ENCODE peak calls at places on chromosomes 13 and 19, in ten cellular contexts. H, V, M, K, D, R, U, Q, F and G are unnamed samples. For H3K27me3, the result is how much of the 10 kb centered on the place peaks cover.

GRCh38 chr13:80307401-80307987 is 33.4 kb downstream of the SPRY2 start:
- DNase-seq in U (no peak), R (no peak), M (no peak), Q (no peak), V (no peak), F (no peak), K (no peak), H (no peak), D (no peak), G (no peak)

GRCh38 chr13:92433386-92433785 is 793.2 kb upstream of the GPC6 start:
- DNase-seq in M (no peak), K (no peak), H (no peak), V (no peak), U (no peak), F (no peak), R (no peak), Q (no peak), D (no peak), G (no peak)

GRCh38 chr13:113493315-113493951 is 2.9 kb upstream of the DCUN1D2 start:
- DNase-seq in Q (no peak), F (peak), M (peak), U (no peak), R (no peak), K (no peak), V (no peak), D (no peak), H (no peak), G (no peak)

GRCh38 chr13:76440568-76440967 is 445.6 kb downstream of the KCTD12 start:
- DNase-seq in K (no peak), Q (no peak), M (no peak), F (no peak), D (no peak), R (no peak), H (no peak), V (no peak), U (no peak), G (peak)

GRCh38 chr19:49231804-49232203 is 74.2 kb downstream of the TRPM4 start:
- DNase-seq in H (no peak), U (no peak), D (no peak), R (no peak), Q (no peak), M (no peak), V (no peak), K (no peak), F (no peak), G (no peak)

GRCh38 chr13:44768775-44769578 is 192.8 kb upstream of the TSC22D1 start:
- DNase-seq in Q (no peak), D (no peak), F (peak), K (no peak), U (no peak), M (no peak), H (no peak), R (no peak), V (no peak), G (peak)

GRCh38 chr19:5207806-5208205 is 132.8 kb downstream of the PTPRS start:
- DNase-seq in K (no peak), H (no peak), M (no peak), D (no peak), R (no peak), U (no peak), Q (no peak), F (no peak), V (no peak), G (no peak)

GRCh38 chr13:93435651-93436050 is 209.0 kb downstream of the GPC6 start:
- DNase-seq in K (no peak), U (no peak), Q (no peak), V (no peak), R (no peak), H (no peak), M (no peak), D (no peak), F (no peak), G (no peak)

GRCh38 chr19:28283592-28283991 is 929.4 kb downstream of the UQCRFS1 start:
- DNase-seq in V (no peak), R (no peak), H (no peak), M (no peak), Q (no peak), K (no peak), D (no peak), U (no peak), F (no peak), G (no peak)

GRCh38 chr19:14495678-14496028 is 274 bp downstream of the GIPC1 start:
- DNase-seq in H (no peak), U (no peak), Q (no peak), M (no peak), F (no peak), K (no peak), R (no peak), V (no peak), D (no peak), G (no peak)

GRCh38 chr19:1296575-1297271 is 11.1 kb downstream of the EFNA2 start:
- DNase-seq in U (no peak), V (no peak), H (peak), R (no peak), F (no peak), D (no peak), Q (no peak), M (no peak), K (no peak), G (no peak)

GRCh38 chr19:39200066-39200817 is 3.5 kb downstream of the NCCRP1 start:
- DNase-seq in M (no peak), H (peak), Q (no peak), U (no peak), R (no peak), V (no peak), F (no peak), K (no peak), D (no peak), G (no peak)

GRCh38 chr19:5889288-5889971 is 14.2 kb downstream of the NDUFA11 start:
- DNase-seq in V (no peak), F (no peak), H (no peak), Q (no peak), R (no peak), K (no peak), D (no peak), U (no peak), M (peak), G (no peak)

GRCh38 chr13:35485451-35485850 is 9.0 kb upstream of the MAB21L1 start:
- DNase-seq in Q (no peak), M (no peak), U (no peak), F (no peak), R (no peak), V (no peak), K (no peak), D (no peak), H (no peak), G (no peak)

GRCh38 chr19:1189419-1189818 is 15.4 kb upstream of the SBNO2 start:
- DNase-seq in F (peak), K (no peak), M (no peak), Q (no peak), H (no peak), R (no peak), U (peak), V (no peak), D (no peak), G (no peak)

GRCh38 chr13:94667190-94667589 is 45.2 kb downstream of the SOX21 start:
- DNase-seq in K (no peak), M (no peak), R (no peak), H (no peak), D (no peak), F (no peak), U (no peak), V (no peak), Q (no peak), G (no peak)

GRCh38 chr13:32527151-32527550 is 11.4 kb downstream of the N4BP2L2 start:
- DNase-seq in F (no peak), D (no peak), V (no peak), Q (no peak), U (no peak), M (no peak), H (no peak), R (no peak), K (no peak), G (no peak)

GRCh38 chr13:112885782-112886268 is 83.2 kb upstream of the MCF2L start:
- DNase-seq in D (peak), Q (peak), F (peak), M (peak), U (peak), H (peak), K (peak), R (peak), V (peak), G (no peak)

GRCh38 chr13:40328091-40328490 is 338.4 kb downstream of the FOXO1 start:
- DNase-seq in D (no peak), U (no peak), R (no peak), K (no peak), M (no peak), H (no peak), Q (no peak), F (no peak), V (no peak), G (no peak)

GRCh38 chr13:51729853-51730553 is 74.0 kb downstream of the DHRS12 start:
- DNase-seq in K (peak), H (no peak), Q (no peak), V (no peak), D (no peak), U (peak), R (no peak), M (peak), F (peak), G (no peak)

GRCh38 chr19:48553676-48554384 is 1.9 kb downstream of the SULT2B1 start:
- DNase-seq in K (peak), U (peak), H (no peak), D (no peak), Q (no peak), F (peak), M (no peak), V (no peak), R (no peak), G (no peak)

GRCh38 chr13:94640676-94641075 is 39.0 kb downstream of the GPR180 start:
- DNase-seq in K (no peak), F (peak), D (no peak), V (no peak), R (no peak), Q (no peak), M (no peak), U (no peak), H (no peak), G (no peak)

GRCh38 chr19:45515807-45516401 is 8.6 kb downstream of the VASP start:
- DNase-seq in M (no peak), V (peak), R (no peak), D (peak), U (no peak), Q (no peak), F (no peak), K (no peak), H (no peak), G (no peak)

GRCh38 chr19:17328517-17329060 is 6.1 kb downstream of the ANO8 start:
- DNase-seq in R (no peak), K (no peak), D (no peak), V (no peak), U (no peak), Q (no peak), F (no peak), H (peak), M (no peak), G (no peak)

GRCh38 chr19:39599116-39599515 is 3.2 kb upstream of the LGALS13 start:
- DNase-seq in U (peak), D (no peak), Q (no peak), K (no peak), V (no peak), H (no peak), F (peak), M (no peak), R (no peak), G (no peak)

GRCh38 chr19:6465663-6466062 is 1.6 kb downstream of the CRB3 start:
- DNase-seq in F (no peak), U (no peak), H (peak), K (no peak), R (no peak), D (no peak), Q (no peak), V (no peak), M (no peak), G (no peak)

GRCh38 chr19:4064551-4065260 is 2.0 kb downstream of the ZBTB7A start:
- DNase-seq in U (peak), D (peak), F (peak), H (peak), R (peak), M (no peak), Q (peak), K (peak), V (peak), G (no peak)

GRCh38 chr19:45729774-45730388 is 815 bp downstream of the FBXO46 start:
- DNase-seq in V (no peak), K (no peak), D (no peak), U (no peak), Q (no peak), H (no peak), M (no peak), F (no peak), R (no peak), G (no peak)

GRCh38 chr19:36963262-36963661 is 47.1 kb downstream of the ZNF568 start:
- DNase-seq in R (no peak), K (no peak), M (no peak), U (no peak), H (no peak), Q (no peak), V (no peak), D (no peak), F (no peak), G (no peak)

GRCh38 chr13:33927315-33927714 is 109.4 kb downstream of the RFC3 start:
- DNase-seq in H (no peak), U (peak), R (no peak), V (no peak), F (peak), D (no peak), K (no peak), M (no peak), Q (no peak), G (no peak)

GRCh38 chr19:12293771-12294307 is 844 bp downstream of the ZNF44 start:
- DNase-seq in V (peak), H (peak), F (peak), D (peak), R (peak), Q (peak), M (no peak), U (peak), K (peak), G (peak)

GRCh38 chr19:46841458-46842083 is 9.1 kb downstream of the AP2S1 start:
- DNase-seq in Q (peak), H (no peak), K (peak), U (no peak), F (peak), V (no peak), M (no peak), D (no peak), R (no peak), G (no peak)

GRCh38 chr13:31046711-31047279 is 114.3 kb downstream of the TEX26 start:
- DNase-seq in Q (no peak), U (peak), M (no peak), F (peak), H (peak), K (no peak), R (no peak), V (no peak), D (no peak), G (no peak)

GRCh38 chr19:18440421-18440877 is 2.5 kb upstream of the ISYNA1 start:
- DNase-seq in Q (no peak), K (no peak), M (no peak), U (no peak), H (peak), V (no peak), F (no peak), D (no peak), R (no peak), G (no peak)

GRCh38 chr19:4962085-4962619 is 6.8 kb upstream of the KDM4B start:
- DNase-seq in M (no peak), K (no peak), D (no peak), F (no peak), R (no peak), V (no peak), H (no peak), U (no peak), Q (no peak), G (no peak)

GRCh38 chr13:96650301-96650886 is 343.9 kb downstream of the OXGR1 start:
- DNase-seq in Q (no peak), K (no peak), D (no peak), R (no peak), H (no peak), V (no peak), M (no peak), F (peak), U (no peak), G (no peak)
- H3K27me3 ChIP-seq in Q (under half), K (under half), D (under half), R (under half), H (under half), V (under half), M (under half), F (under half), U (under half), G (under half)

DNA sequence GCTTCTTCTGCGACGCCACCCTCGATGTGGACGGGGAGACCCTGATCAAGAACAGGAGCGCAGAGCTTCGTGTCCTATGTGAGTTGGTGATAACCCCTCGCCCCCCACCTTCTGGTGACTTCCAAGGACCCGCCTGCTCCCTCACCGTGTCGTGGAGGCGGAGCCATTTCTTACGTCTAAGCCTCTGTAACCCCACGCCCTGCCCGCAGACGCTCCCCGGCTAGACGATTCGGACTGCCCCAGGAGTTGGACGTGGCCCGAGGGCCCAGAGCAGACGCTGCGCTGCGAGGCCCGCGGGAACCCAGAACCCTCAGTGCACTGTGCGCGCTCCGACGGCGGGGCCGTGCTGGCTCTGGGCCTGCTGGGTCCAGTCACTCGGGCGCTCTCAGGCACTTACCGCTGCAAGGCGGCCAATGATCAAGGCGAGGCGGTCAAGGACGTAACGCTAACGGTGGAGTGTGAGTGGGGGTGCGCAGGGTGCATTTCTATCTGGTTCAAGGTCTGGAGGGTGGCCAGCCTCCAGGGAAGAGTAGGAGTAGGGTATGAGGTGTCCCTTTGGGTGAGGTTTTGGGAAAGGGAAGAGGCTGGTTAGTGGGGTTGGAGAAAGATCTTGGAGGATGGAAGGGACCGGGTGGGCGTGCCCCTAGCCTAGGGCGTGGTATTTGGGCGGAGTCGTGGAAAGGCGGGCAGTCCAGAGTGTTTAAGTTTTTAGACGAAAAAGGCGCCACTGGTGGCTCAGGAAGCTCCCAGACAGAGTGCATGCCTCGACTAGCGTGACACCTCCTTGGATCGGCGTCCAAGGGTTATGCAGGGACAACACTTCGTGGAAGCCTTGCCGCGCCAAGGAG is 3.3 kb downstream of the ICAM5 start:
- DNase-seq in F (no peak), M (no peak), V (no peak), D (no peak), Q (no peak), K (peak), U (peak), R (no peak), H (peak), G (no peak)
- H3K4me3 ChIP-seq in F (no peak), M (peak), V (no peak), D (peak), Q (peak), K (peak), U (no peak), R (peak), H (peak), G (peak)

DNA sequence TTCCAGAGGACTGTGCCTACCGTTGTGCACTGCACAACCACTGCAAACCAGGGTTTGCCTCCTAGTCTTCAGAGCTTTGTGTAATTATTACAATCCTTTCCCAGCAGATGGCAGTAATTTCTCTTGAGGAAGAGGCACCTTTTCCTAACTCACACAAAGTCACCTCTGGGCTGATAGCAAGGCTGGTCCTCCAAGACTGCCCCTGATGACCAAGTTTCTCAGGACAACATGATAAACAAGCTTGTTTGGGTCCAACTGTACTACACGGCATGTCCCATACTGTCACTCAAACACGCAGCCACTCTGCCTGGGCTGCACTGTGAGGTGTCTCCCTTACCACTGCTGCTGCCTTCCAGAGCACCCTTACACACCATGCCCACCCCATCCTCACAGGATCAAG is 39.3 kb downstream of the RFXAP start:
- DNase-seq in R (no peak), F (peak), U (no peak), K (no peak), V (no peak), D (no peak), Q (no peak), H (no peak), M (peak), G (no peak)
- TF ChIP-seq CTCF in R (no peak), F (peak), U (peak), K (peak), V (peak), D (peak), Q (peak), H (peak), M (peak), G (peak)

DNA sequence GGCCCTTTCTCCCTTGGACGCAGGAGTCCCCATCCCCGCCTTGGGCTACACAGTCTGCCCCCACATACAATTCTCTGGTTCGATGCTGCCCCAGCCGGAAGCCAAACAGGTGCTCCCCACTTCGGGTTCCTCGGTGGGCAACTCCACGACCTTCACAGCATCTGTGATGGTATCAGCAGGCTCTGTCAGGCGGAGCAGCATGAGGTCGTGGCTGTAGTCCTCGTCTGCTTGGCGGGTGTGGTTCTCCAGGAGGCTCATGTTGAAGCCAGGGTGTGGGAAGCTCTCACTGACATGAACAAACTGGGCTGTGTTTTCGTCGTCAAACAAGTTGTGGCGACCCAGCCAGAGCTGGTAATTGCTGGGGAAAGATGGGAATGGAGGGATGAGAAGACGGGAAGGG is 3.5 kb downstream of the KLK1 start:
- DNase-seq in U (no peak), H (no peak), R (no peak), Q (no peak), D (no peak), K (no peak), M (no peak), F (no peak), V (no peak), G (no peak)
- H3K27me3 ChIP-seq in U (under half), H (under half), R (half or more), Q (under half), D (under half), K (half or more), M (under half), F (under half), V (under half), G (under half)

GRCh38 chr13:99227909-99228688 is 27.4 kb downstream of the UBAC2 start:
- DNase-seq in F (no peak), V (no peak), D (no peak), R (peak), K (peak), Q (no peak), M (no peak), H (no peak), U (no peak), G (peak)
- H3K4me3 ChIP-seq in F (no peak), V (no peak), D (no peak), R (no peak), K (no peak), Q (no peak), M (no peak), H (no peak), U (no peak), G (peak)

DNA sequence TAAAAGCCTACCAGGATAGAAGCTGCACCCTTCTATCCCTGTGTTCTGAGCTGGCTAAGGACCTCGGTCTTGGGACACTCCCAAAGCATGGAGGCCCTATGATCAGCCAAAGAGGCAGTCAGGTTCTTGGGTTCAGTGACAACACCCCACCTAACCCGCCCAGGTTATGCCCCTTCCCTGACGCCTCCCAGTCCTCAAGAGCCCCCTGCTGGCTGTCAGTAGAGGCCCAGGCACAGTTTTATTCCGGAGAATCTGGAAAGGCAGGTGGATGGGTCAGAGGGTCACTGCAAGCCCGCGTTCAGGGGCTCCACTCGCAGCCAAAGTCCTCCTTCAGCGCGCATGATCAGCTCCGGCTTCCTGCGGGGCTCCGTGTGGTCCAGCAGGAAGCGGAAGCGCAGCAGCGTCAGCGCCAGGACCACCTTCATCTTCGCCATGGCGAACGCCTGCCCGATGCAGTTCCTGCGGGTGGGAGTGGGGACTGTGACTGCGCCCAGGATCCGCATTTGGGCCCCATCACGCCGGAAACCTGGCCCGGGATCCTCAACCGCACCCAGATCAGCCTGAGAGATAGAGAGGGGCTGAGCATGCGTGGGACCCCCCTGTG is 22.3 kb downstream of the OR10H3 start:
- DNase-seq in F (no peak), M (no peak), H (peak), V (no peak), D (no peak), K (no peak), R (no peak), U (no peak), Q (no peak), G (no peak)
- TF ChIP-seq CTCF in F (no peak), M (no peak), H (no peak), V (peak), D (no peak), K (no peak), R (no peak), U (no peak), Q (no peak), G (peak)